ENCODE peak calls at places on chromosome 17, in eight cellular contexts. T, H, V, U, N, A, W and C are unnamed samples.

GRCh38 chr17:42071810-42072209 is 21.4 kb upstream of the C17orf113 start:
- DNase-seq in H (no peak), U (no peak), W (no peak), A (no peak), T (no peak), N (no peak), V (no peak), C (no peak)

GRCh38 chr17:57607553-57608120 is 137.5 kb downstream of the CCDC182 start:
- DNase-seq in U (no peak), N (no peak), H (no peak), A (no peak), T (no peak), W (no peak), V (no peak), C (no peak)

GRCh38 chr17:75570772-75571171 is 16.8 kb upstream of the MYO15B start:
- DNase-seq in H (no peak), U (no peak), V (no peak), N (no peak), A (no peak), W (peak), T (no peak), C (no peak)

GRCh38 chr17:21511368-21512195 is 135.4 kb downstream of the KCNJ12 start:
- DNase-seq in T (peak), A (peak), W (peak), H (peak), V (peak), U (peak), N (peak), C (peak)

GRCh38 chr17:76014100-76014924 is 12.8 kb downstream of the EVPL start:
- DNase-seq in V (peak), W (peak), N (peak), U (peak), H (peak), T (peak), A (peak), C (peak)

GRCh38 chr17:72192409-72193192 is 71.8 kb downstream of the SOX9 start:
- DNase-seq in A (no peak), T (no peak), H (no peak), W (no peak), N (no peak), U (no peak), V (no peak), C (no peak)

GRCh38 chr17:51035436-51035835 is 85.2 kb downstream of the SPAG9 start:
- DNase-seq in A (no peak), N (no peak), T (peak), H (no peak), W (no peak), U (no peak), V (no peak), C (no peak)

GRCh38 chr17:61678339-61678738 is 87.3 kb upstream of the NACA2 start:
- DNase-seq in W (no peak), T (no peak), H (no peak), U (no peak), N (no peak), A (no peak), V (no peak), C (no peak)

GRCh38 chr17:37813753-37814152 is 68.9 kb upstream of the HNF1B start:
- DNase-seq in U (no peak), N (no peak), T (peak), W (no peak), V (no peak), H (no peak), A (no peak), C (no peak)

GRCh38 chr17:72460711-72461110 is 339.9 kb downstream of the SOX9 start:
- DNase-seq in N (no peak), H (no peak), W (no peak), U (peak), A (no peak), V (no peak), T (no peak), C (no peak)

GRCh38 chr17:33218657-33219298 is 74.3 kb downstream of the ASIC2 start:
- DNase-seq in V (no peak), W (no peak), A (no peak), U (no peak), N (no peak), T (no peak), H (no peak), C (no peak)

GRCh38 chr17:66506641-66507040 is 204.2 kb downstream of the PRKCA start:
- DNase-seq in W (no peak), A (no peak), V (no peak), U (no peak), T (no peak), H (no peak), N (no peak), C (no peak)

GRCh38 chr17:46266656-46267544 is 28.0 kb upstream of the LRRC37A start:
- DNase-seq in H (peak), U (peak), N (peak), V (peak), A (peak), W (peak), T (peak), C (peak)

GRCh38 chr17:76270770-76271668 is 5.9 kb downstream of the UBALD2 start:
- DNase-seq in U (no peak), H (peak), A (no peak), W (no peak), N (no peak), T (no peak), V (no peak), C (no peak)

GRCh38 chr17:50423553-50424159 is 2.4 kb upstream of the ACSF2 start:
- DNase-seq in A (peak), U (no peak), N (peak), H (no peak), W (peak), V (no peak), T (peak), C (no peak)

GRCh38 chr17:57569860-57570259 is 175.2 kb downstream of the CCDC182 start:
- DNase-seq in H (no peak), T (no peak), N (no peak), W (no peak), A (no peak), U (no peak), V (no peak), C (no peak)

GRCh38 chr17:36697907-36698526 is 96.6 kb downstream of the MRM1 start:
- DNase-seq in V (no peak), T (no peak), A (no peak), U (no peak), N (no peak), H (no peak), W (no peak), C (no peak)

GRCh38 chr17:68290955-68291835 is at the start of the genes ARSG and SLC16A6:
- DNase-seq in A (peak), N (peak), H (peak), T (peak), U (peak), V (peak), W (no peak), C (peak)

GRCh38 chr17:81926451-81927144 is 937 bp downstream of the MAFG start:
- DNase-seq in A (peak), H (peak), N (peak), V (peak), U (peak), W (peak), T (peak), C (peak)

GRCh38 chr17:63993368-63993990 is 4.7 kb upstream of the PRR29 start:
- DNase-seq in A (no peak), U (no peak), W (peak), N (no peak), V (no peak), T (no peak), H (peak), C (no peak)

GRCh38 chr17:39963826-39964225 is 1.0 kb downstream of the GSDMA start:
- DNase-seq in N (no peak), H (no peak), W (no peak), V (no peak), T (no peak), U (no peak), A (no peak), C (no peak)

GRCh38 chr17:30336369-30337171 is 2.7 kb upstream of the TMIGD1 start:
- DNase-seq in A (peak), H (no peak), W (no peak), V (peak), T (peak), N (peak), U (peak), C (peak)

GRCh38 chr17:49358638-49359247 is 3.3 kb downstream of the ZNF652 start:
- DNase-seq in N (no peak), U (no peak), W (no peak), T (no peak), V (no peak), A (no peak), H (no peak), C (no peak)

GRCh38 chr17:9239821-9240658 is 218.7 kb downstream of the NTN1 start:
- DNase-seq in H (peak), N (no peak), V (peak), T (peak), A (peak), U (peak), W (peak), C (peak)
- TF ChIP-seq POLR2AphosphoS5 in H (peak), N (no peak), V (peak), T (no peak), A (no peak), U (peak), W (peak), C (peak)

GRCh38 chr17:35076874-35077273 is 13.4 kb upstream of the RFFL start:
- DNase-seq in U (no peak), T (no peak), N (no peak), V (no peak), W (no peak), H (no peak), A (no peak), C (no peak)

GRCh38 chr17:35074711-35075707 is 11.5 kb upstream of the RFFL start:
- DNase-seq in N (peak), T (peak), A (no peak), U (no peak), H (no peak), W (no peak), V (no peak), C (no peak)

GRCh38 chr17:35069311-35069710 is 5.8 kb upstream of the RFFL start:
- DNase-seq in W (no peak), A (no peak), H (no peak), T (no peak), N (no peak), V (no peak), U (no peak), C (no peak)

GRCh38 chr17:35073183-35073790 is 9.8 kb upstream of the RFFL start:
- DNase-seq in N (no peak), A (no peak), W (no peak), T (no peak), H (no peak), U (no peak), V (no peak), C (no peak)

DNA sequence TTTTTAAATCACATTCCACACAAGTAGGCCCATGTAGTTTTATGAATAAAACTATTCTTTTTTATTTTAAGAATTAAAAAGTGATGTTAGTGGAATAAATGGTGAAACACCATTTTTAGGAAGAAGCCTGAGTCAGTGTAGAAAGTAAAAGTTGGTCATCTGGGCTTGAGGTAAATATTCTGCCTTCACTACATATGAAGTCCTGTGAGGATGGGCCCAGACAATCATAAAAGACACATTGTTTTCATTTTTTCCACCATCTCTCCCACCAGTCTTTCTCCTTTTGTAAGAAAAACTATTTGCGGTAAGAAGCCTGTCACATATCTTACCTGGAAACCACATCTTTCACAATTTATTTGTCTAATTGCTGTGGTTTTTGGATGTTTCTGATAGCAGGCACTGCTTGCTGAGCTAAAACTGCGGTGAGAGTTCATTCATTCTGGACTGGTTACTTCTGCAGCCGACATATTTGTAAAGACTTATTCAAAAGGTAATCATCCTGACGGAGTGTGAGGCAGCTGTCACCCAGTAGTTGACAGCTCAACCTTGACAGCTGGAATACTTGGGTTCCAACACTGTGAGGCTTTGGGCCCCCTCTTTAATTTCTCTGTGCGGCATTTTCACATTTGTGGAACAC is 10.6 kb upstream of the RFFL start:
- DNase-seq in W (no peak), V (no peak), U (no peak), T (no peak), A (no peak), H (no peak), N (peak), C (no peak)
- H3K27ac ChIP-seq in W (no peak), V (peak), U (no peak), T (no peak), A (no peak), H (no peak), N (peak), C (no peak)

DNA sequence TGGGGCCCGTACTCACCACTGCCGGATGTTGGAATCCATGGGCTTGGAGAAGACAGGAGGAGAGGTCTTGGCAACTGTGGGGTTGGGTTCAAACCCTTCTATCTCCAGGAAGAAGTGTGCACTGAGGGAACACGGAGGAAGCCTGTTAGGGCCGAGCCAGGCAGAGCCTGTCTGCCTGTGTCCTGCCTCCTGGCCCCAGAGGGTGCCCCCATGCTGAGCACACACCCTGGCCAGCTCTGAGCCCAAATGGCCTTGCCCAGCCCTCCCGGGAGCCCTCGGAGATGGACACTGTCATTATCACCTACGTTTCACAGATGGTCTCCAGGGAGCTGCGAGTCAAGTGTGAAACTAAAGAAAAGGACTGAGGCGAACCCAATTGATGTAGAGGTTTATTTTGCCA is 12.5 kb downstream of the TRPV3 start:
- DNase-seq in T (no peak), U (no peak), N (no peak), H (no peak), W (no peak), V (no peak), A (no peak), C (no peak)
- TF ChIP-seq POLR2A in T (no peak), U (no peak), N (no peak), H (no peak), W (no peak), V (no peak), A (no peak), C (no peak)

DNA sequence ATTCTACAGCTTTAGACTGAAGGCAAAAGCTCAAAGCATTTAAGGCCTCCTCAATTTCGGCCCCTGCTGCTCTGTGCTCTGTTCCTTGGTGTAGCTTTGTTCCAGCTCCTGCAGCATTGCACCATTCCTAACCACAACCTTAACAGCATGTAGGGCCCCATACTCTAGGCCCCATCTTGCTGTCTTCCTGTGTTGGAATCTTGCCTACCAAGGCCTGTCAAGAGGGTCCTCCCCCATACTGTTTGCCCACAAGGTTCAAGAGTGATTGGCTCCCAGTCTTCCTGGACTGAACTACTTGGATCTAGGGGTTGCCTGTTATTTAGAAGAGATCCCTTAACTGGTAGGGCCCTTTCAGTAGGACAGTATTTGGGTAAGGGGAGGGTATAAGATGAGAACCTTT is 26.8 kb downstream of the TRPV2 start:
- DNase-seq in V (no peak), H (no peak), A (no peak), N (no peak), W (no peak), T (no peak), U (no peak), C (no peak)
- TF ChIP-seq POLR2AphosphoS5 in V (no peak), H (no peak), A (peak), N (peak), W (no peak), T (no peak), U (no peak), C (no peak)

GRCh38 chr17:12627177-12627629 is 38.5 kb upstream of the MYOCD start:
- DNase-seq in H (no peak), W (peak), A (no peak), U (peak), T (no peak), N (peak), V (no peak), C (no peak)
- H3K27ac ChIP-seq in H (no peak), W (peak), A (no peak), U (peak), T (no peak), N (no peak), V (peak), C (no peak)

DNA sequence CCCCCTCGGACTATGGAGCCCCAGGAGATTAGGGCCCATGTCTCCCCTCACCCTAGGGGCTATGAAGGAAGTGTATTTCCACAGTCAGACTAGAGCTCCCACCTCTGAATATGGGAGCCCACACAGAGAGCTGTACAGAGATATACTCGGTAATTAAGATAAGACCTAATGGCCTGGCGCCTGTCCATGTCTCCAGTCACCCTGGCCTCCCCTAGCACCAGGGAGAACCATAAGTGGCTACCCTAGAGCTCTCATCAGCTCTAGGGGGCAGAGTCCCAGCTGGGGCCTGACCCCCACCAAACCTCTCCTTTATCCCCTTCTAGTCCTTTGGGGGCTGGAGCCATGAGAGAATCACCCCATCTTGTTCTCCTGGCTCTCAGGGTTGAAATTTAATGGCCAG is 2.4 kb downstream of the TMEM101 start:
- DNase-seq in V (no peak), W (no peak), U (no peak), A (no peak), H (no peak), T (no peak), N (no peak), C (no peak)
- TF ChIP-seq POLR2A in V (no peak), W (no peak), U (no peak), A (no peak), H (no peak), T (no peak), N (no peak), C (no peak)

GRCh38 chr17:44108440-44109311 is 14.8 kb downstream of the HDAC5 start:
- DNase-seq in A (no peak), N (peak), U (peak), T (no peak), W (peak), H (no peak), V (peak), C (no peak)
- TF ChIP-seq POLR2AphosphoS5 in A (no peak), N (peak), U (peak), T (no peak), W (peak), H (peak), V (peak), C (peak)

DNA sequence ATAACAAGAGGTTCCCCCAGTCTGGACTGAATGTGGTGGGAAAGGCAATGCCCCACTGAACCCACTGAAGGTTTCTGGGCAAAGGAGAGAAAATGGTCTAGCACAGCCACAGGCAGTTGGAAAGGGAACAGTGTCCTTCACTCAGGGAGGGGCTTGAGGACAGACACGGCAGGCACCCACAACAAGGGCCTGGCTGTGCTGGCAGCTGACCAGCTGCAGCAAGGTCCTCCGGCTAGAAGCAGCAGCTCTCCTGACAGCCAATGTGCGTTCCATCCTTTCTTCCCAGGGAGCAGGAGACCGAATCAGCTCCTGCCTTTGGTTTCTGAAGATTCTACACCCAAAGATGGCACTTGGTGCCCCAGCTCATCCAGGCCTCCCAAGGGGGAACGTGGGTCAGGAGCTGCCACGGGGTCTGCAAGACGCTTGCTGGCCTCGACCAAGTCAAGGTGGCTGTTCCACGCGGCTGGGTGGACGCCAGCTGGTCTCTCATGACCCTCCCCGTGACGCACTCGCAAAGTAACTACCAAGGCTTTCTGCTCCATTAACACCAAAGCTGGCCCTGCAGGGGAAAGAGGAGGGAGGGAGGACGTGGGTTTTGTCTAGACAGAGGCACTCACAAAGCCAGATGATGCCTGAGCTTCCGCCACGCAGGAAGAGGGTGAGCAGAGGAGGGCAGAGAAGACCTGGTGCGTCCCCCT is 11.1 kb downstream of the ABR start:
- DNase-seq in T (no peak), V (no peak), H (no peak), W (no peak), U (no peak), N (no peak), A (no peak), C (no peak)
- H3K27ac ChIP-seq in T (no peak), V (no peak), H (no peak), W (no peak), U (no peak), N (no peak), A (no peak), C (no peak)

GRCh38 chr17:55614061-55614460 is 102.8 kb upstream of the SMIM36 start:
- DNase-seq in U (no peak), V (no peak), N (no peak), T (no peak), H (no peak), A (no peak), W (no peak), C (no peak)
- TF ChIP-seq POLR2A in U (no peak), V (no peak), N (no peak), T (no peak), H (no peak), A (no peak), W (no peak), C (no peak)